ENCODE peak calls at places on chromosome 1, in four cellular contexts. Q is HCT116; I is smooth muscle cell of the brain vasculature; R is stimulated activated CD4-positive, alpha-beta T cell treated with anti-CD3 and anti-CD28 coated beads, Interleukin-4, amount 100 ng/mL, for 4 hours. G is an unnamed sample.

GRCh38 chr1:97925161-97925560 is 4.3 kb upstream of the DPYD start:
- DNase-seq in I (no peak), Q (no peak), R (no peak), G (no peak)

GRCh38 chr1:109773203-109773899 is 9.6 kb upstream of the EPS8L3 start:
- DNase-seq in I (peak), Q (peak), R (peak), G (peak)

GRCh38 chr1:197481101-197481500 is 213.0 kb downstream of the CRB1 start:
- DNase-seq in Q (no peak), I (no peak), R (no peak), G (no peak)

GRCh38 chr1:44788120-44788860 is at the start of gene BEST4:
- DNase-seq in Q (no peak), I (no peak), R (no peak), G (no peak)

GRCh38 chr1:197464039-197464438 is 196.0 kb downstream of the CRB1 start:
- DNase-seq in I (peak), Q (no peak), R (no peak), G (no peak)

GRCh38 chr1:187003353-187003752 is 174.6 kb downstream of the PLA2G4A start:
- DNase-seq in Q (no peak), I (no peak), R (no peak), G (no peak)

GRCh38 chr1:111204211-111204883 is 3.9 kb upstream of the DENND2D start:
- DNase-seq in R (peak), Q (peak), I (no peak), G (peak)

GRCh38 chr1:27299385-27300252 is 22.3 kb upstream of the TMEM222 start:
- DNase-seq in I (peak), R (no peak), Q (no peak), G (peak)

GRCh38 chr1:115351143-115351542 is 13.1 kb upstream of the NGF start:
- DNase-seq in R (no peak), I (no peak), Q (no peak), G (no peak)

G was measured in gastrocnemius medialis.